ENCODE peak calls at places on chromosome 13, in eight cellular contexts. F, M, Q, J, E, I, U and N are unnamed samples.

GRCh38 chr13:40472427-40473220 is 193.8 kb downstream of the FOXO1 start:
- DNase-seq in J (no peak), I (no peak), M (no peak), E (no peak), U (no peak), Q (no peak), F (no peak), N (no peak)

GRCh38 chr13:92461402-92461801 is 765.2 kb upstream of the GPC6 start:
- DNase-seq in J (no peak), I (no peak), F (no peak), U (no peak), M (no peak), Q (no peak), E (no peak), N (no peak)

GRCh38 chr13:111852701-111853100 is 214.2 kb upstream of the SOX1 start:
- DNase-seq in F (no peak), E (no peak), U (no peak), Q (no peak), M (no peak), I (no peak), J (no peak), N (no peak)

GRCh38 chr13:30051531-30052060 is 201.2 kb upstream of the UBL3 start:
- DNase-seq in I (no peak), E (no peak), F (no peak), M (no peak), U (no peak), J (no peak), Q (no peak), N (no peak)

GRCh38 chr13:111461445-111462149 is 141.2 kb downstream of the TEX29 start:
- DNase-seq in I (no peak), U (no peak), E (no peak), J (no peak), Q (no peak), M (no peak), F (no peak), N (no peak)

GRCh38 chr13:113666324-113666660 is 727 bp upstream of the GRK1 start:
- DNase-seq in M (no peak), Q (no peak), E (peak), U (no peak), F (no peak), J (peak), I (no peak), N (no peak)

GRCh38 chr13:65965496-65965895 is 1264.6 kb downstream of the PCDH9 start:
- DNase-seq in E (no peak), U (no peak), F (no peak), Q (no peak), J (no peak), I (peak), M (no peak), N (peak)

GRCh38 chr13:94344126-94344863 is 135.2 kb downstream of the DCT start:
- DNase-seq in M (no peak), J (no peak), F (no peak), E (no peak), U (no peak), Q (no peak), I (no peak), N (no peak)

GRCh38 chr13:40143559-40143958 is 488.1 kb downstream of the COG6 start:
- DNase-seq in J (no peak), F (no peak), Q (no peak), I (no peak), U (no peak), E (no peak), M (no peak), N (no peak)

GRCh38 chr13:41352935-41353801 is 42.1 kb downstream of the NAA16 start:
- DNase-seq in F (no peak), J (peak), I (peak), M (no peak), U (peak), E (no peak), Q (peak), N (peak)

GRCh38 chr13:28100149-28101121 is at the start of gene FLT3:
- DNase-seq in Q (no peak), E (no peak), F (peak), M (no peak), U (peak), I (peak), J (peak), N (no peak)